ENCODE peak calls at places on chromosomes 11 and 22, in ten cellular contexts. One of them, this sample, is unnamed. For H3K4me1, the result is how much of the 10 kb centered on the place peaks cover.

GRCh38 chr11:125872138-125872491 is 15.4 kb upstream of the HYLS1 start:
- DNase-seq in DND-41: no peak
- DNase-seq in hepatocyte: peak
- DNase-seq in adrenal gland: no peak
- DNase-seq in mammary epithelial cell: peak
- DNase-seq in H1: no peak
- DNase-seq in colonic mucosa: no peak
- DNase-seq in GM23248: no peak
- DNase-seq in fibroblast of lung: no peak
- DNase-seq in esophagus squamous epithelium: no peak
- DNase-seq in this sample: no peak

GRCh38 chr11:115699326-115699725 is 195.1 kb upstream of the CADM1 start:
- DNase-seq in DND-41: no peak
- DNase-seq in hepatocyte: no peak
- DNase-seq in adrenal gland: no peak
- DNase-seq in mammary epithelial cell: no peak
- DNase-seq in H1: no peak
- DNase-seq in colonic mucosa: no peak
- DNase-seq in GM23248: no peak
- DNase-seq in fibroblast of lung: no peak
- DNase-seq in esophagus squamous epithelium: no peak
- DNase-seq in this sample: no peak

GRCh38 chr11:17294033-17294432 is 17.5 kb downstream of the NUCB2 start:
- DNase-seq in DND-41: no peak
- DNase-seq in hepatocyte: no peak
- DNase-seq in adrenal gland: no peak
- DNase-seq in mammary epithelial cell: no peak
- DNase-seq in H1: no peak
- DNase-seq in colonic mucosa: no peak
- DNase-seq in GM23248: no peak
- DNase-seq in fibroblast of lung: no peak
- DNase-seq in esophagus squamous epithelium: no peak
- DNase-seq in this sample: no peak

GRCh38 chr22:37571258-37571991 is 8.5 kb downstream of the LGALS2 start:
- DNase-seq in DND-41: no peak
- DNase-seq in hepatocyte: peak
- DNase-seq in adrenal gland: peak
- DNase-seq in mammary epithelial cell: peak
- DNase-seq in H1: no peak
- DNase-seq in colonic mucosa: no peak
- DNase-seq in GM23248: no peak
- DNase-seq in fibroblast of lung: peak
- DNase-seq in esophagus squamous epithelium: no peak
- DNase-seq in this sample: no peak

GRCh38 chr11:32081129-32081641 is 9.7 kb upstream of the RCN1 start:
- DNase-seq in DND-41: no peak
- DNase-seq in hepatocyte: peak
- DNase-seq in adrenal gland: no peak
- DNase-seq in mammary epithelial cell: peak
- DNase-seq in H1: no peak
- DNase-seq in colonic mucosa: no peak
- DNase-seq in GM23248: peak
- DNase-seq in fibroblast of lung: peak
- DNase-seq in esophagus squamous epithelium: no peak
- DNase-seq in this sample: no peak

GRCh38 chr11:120226242-120226641 is 13.7 kb upstream of the POU2F3 start:
- DNase-seq in DND-41: no peak
- DNase-seq in hepatocyte: no peak
- DNase-seq in adrenal gland: no peak
- DNase-seq in mammary epithelial cell: no peak
- DNase-seq in H1: no peak
- DNase-seq in colonic mucosa: no peak
- DNase-seq in GM23248: no peak
- DNase-seq in fibroblast of lung: no peak
- DNase-seq in esophagus squamous epithelium: no peak
- DNase-seq in this sample: no peak

GRCh38 chr11:120392299-120392698 is 56.1 kb downstream of the ARHGEF12 start:
- DNase-seq in DND-41: no peak
- DNase-seq in hepatocyte: no peak
- DNase-seq in adrenal gland: no peak
- DNase-seq in mammary epithelial cell: no peak
- DNase-seq in H1: no peak
- DNase-seq in colonic mucosa: no peak
- DNase-seq in GM23248: no peak
- DNase-seq in fibroblast of lung: peak
- DNase-seq in esophagus squamous epithelium: no peak
- DNase-seq in this sample: no peak

GRCh38 chr22:41674941-41675340 is 13.7 kb downstream of the SNU13 start:
- DNase-seq in DND-41: no peak
- DNase-seq in hepatocyte: no peak
- DNase-seq in adrenal gland: no peak
- DNase-seq in mammary epithelial cell: no peak
- DNase-seq in H1: no peak
- DNase-seq in colonic mucosa: no peak
- DNase-seq in GM23248: no peak
- DNase-seq in fibroblast of lung: no peak
- DNase-seq in esophagus squamous epithelium: no peak
- DNase-seq in this sample: no peak

GRCh38 chr11:13135385-13136271 is 126.5 kb downstream of the RASSF10 start:
- DNase-seq in DND-41: no peak
- DNase-seq in hepatocyte: no peak
- DNase-seq in adrenal gland: no peak
- DNase-seq in mammary epithelial cell: peak
- DNase-seq in H1: no peak
- DNase-seq in colonic mucosa: no peak
- DNase-seq in GM23248: peak
- DNase-seq in fibroblast of lung: peak
- DNase-seq in esophagus squamous epithelium: no peak
- DNase-seq in this sample: peak

GRCh38 chr11:3994030-3994640 is 100.5 kb upstream of the RRM1 start:
- DNase-seq in DND-41: no peak
- DNase-seq in hepatocyte: no peak
- DNase-seq in adrenal gland: no peak
- DNase-seq in mammary epithelial cell: peak
- DNase-seq in H1: no peak
- DNase-seq in colonic mucosa: no peak
- DNase-seq in GM23248: peak
- DNase-seq in fibroblast of lung: peak
- DNase-seq in esophagus squamous epithelium: no peak
- DNase-seq in this sample: no peak

DNA sequence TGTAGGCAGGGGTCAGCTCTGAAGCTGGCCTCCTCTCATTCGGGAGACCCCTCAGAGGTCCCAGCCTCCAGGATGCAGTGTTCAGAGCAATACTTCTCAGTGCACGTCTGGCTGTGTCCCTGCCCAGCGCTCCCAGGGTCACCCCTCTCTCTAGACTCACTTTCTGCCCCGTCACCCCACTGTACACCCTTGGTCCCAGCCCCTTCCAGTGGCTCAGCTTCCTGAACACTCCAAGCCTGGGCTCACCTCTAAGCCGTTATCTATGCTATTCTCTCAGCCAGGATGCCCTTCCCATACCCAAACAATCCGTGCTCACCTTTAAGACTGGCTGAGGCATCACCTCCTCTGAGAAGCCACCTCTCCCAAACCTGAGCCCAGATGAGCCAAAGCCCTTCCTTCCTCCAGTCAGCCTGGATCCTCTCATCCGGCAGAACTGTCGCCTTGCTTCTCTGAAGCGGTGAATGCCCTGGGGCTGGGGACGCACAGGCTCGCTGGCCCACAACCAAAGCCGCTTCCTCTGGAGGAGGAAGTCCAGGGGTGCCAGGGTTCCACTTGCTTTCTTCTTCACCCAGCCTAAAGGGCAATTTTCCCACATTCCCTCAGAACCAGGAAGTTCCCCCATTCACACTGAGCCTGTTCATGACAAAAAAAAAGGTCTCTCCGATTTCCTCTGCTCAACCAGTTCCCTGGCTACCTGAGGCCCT is 13.7 kb upstream of the CDKN1C start:
- DNase-seq in DND-41: no peak
- DNase-seq in hepatocyte: no peak
- DNase-seq in adrenal gland: no peak
- DNase-seq in mammary epithelial cell: no peak
- DNase-seq in H1: no peak
- DNase-seq in colonic mucosa: no peak
- DNase-seq in GM23248: no peak
- DNase-seq in fibroblast of lung: no peak
- DNase-seq in esophagus squamous epithelium: no peak
- DNase-seq in this sample: no peak
- H3K4me1 ChIP-seq in DND-41: under half
- H3K4me1 ChIP-seq in hepatocyte: under half
- H3K4me1 ChIP-seq in adrenal gland: under half
- H3K4me1 ChIP-seq in mammary epithelial cell: under half
- H3K4me1 ChIP-seq in H1: under half
- H3K4me1 ChIP-seq in colonic mucosa: under half
- H3K4me1 ChIP-seq in GM23248: under half
- H3K4me1 ChIP-seq in fibroblast of lung: under half
- H3K4me1 ChIP-seq in esophagus squamous epithelium: half or more
- H3K4me1 ChIP-seq in this sample: under half

GRCh38 chr11:1326435-1327063 is 17.1 kb upstream of the TOLLIP start:
- DNase-seq in DND-41: no peak
- DNase-seq in hepatocyte: no peak
- DNase-seq in adrenal gland: peak
- DNase-seq in mammary epithelial cell: no peak
- DNase-seq in H1: no peak
- DNase-seq in colonic mucosa: no peak
- DNase-seq in GM23248: peak
- DNase-seq in fibroblast of lung: no peak
- DNase-seq in esophagus squamous epithelium: no peak
- DNase-seq in this sample: no peak

GRCh38 chr11:1330473-1330872 is 21.0 kb upstream of the TOLLIP start:
- DNase-seq in DND-41: no peak
- DNase-seq in hepatocyte: no peak
- DNase-seq in adrenal gland: peak
- DNase-seq in mammary epithelial cell: no peak
- DNase-seq in H1: no peak
- DNase-seq in colonic mucosa: no peak
- DNase-seq in GM23248: no peak
- DNase-seq in fibroblast of lung: no peak
- DNase-seq in esophagus squamous epithelium: no peak
- DNase-seq in this sample: no peak

GRCh38 chr11:1323779-1324178 is 14.3 kb upstream of the TOLLIP start:
- DNase-seq in DND-41: no peak
- DNase-seq in hepatocyte: no peak
- DNase-seq in adrenal gland: no peak
- DNase-seq in mammary epithelial cell: no peak
- DNase-seq in H1: no peak
- DNase-seq in colonic mucosa: no peak
- DNase-seq in GM23248: no peak
- DNase-seq in fibroblast of lung: no peak
- DNase-seq in esophagus squamous epithelium: no peak
- DNase-seq in this sample: no peak

GRCh38 chr11:1327064-1327460 is 17.6 kb upstream of the TOLLIP start:
- DNase-seq in DND-41: no peak
- DNase-seq in hepatocyte: no peak
- DNase-seq in adrenal gland: peak
- DNase-seq in mammary epithelial cell: no peak
- DNase-seq in H1: no peak
- DNase-seq in colonic mucosa: no peak
- DNase-seq in GM23248: no peak
- DNase-seq in fibroblast of lung: no peak
- DNase-seq in esophagus squamous epithelium: no peak
- DNase-seq in this sample: no peak
- H3K4me3 ChIP-seq in DND-41: no peak
- H3K4me3 ChIP-seq in hepatocyte: no peak
- H3K4me3 ChIP-seq in adrenal gland: no peak
- H3K4me3 ChIP-seq in mammary epithelial cell: no peak
- H3K4me3 ChIP-seq in H1: no peak
- H3K4me3 ChIP-seq in colonic mucosa: no peak
- H3K4me3 ChIP-seq in GM23248: no peak
- H3K4me3 ChIP-seq in fibroblast of lung: no peak
- H3K4me3 ChIP-seq in esophagus squamous epithelium: no peak
- H3K4me3 ChIP-seq in this sample: no peak

DNA sequence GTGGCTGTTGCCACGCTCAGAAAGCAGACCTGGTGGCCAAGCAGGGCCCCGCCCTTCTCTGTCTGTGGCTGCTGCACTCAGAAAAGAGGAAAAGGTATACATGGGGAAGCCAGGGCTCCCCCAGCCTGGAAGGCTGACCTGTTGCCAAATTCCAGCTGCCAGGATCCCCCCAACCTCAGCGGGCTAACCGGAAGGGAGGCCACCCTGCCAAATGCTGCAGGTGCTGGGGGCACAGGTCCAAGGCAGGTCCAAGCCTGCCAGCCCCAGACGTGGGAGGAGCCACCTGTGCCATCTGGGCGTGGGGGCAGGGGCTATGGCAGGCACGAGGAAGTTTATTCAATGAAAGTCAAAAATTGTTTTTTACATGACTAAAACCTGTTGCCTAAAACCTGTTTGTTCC is 2.6 kb downstream of the NPTXR start:
- DNase-seq in DND-41: no peak
- DNase-seq in hepatocyte: no peak
- DNase-seq in adrenal gland: no peak
- DNase-seq in mammary epithelial cell: no peak
- DNase-seq in H1: no peak
- DNase-seq in colonic mucosa: no peak
- DNase-seq in GM23248: no peak
- DNase-seq in fibroblast of lung: no peak
- DNase-seq in esophagus squamous epithelium: no peak
- DNase-seq in this sample: no peak
- H3K4me1 ChIP-seq in DND-41: under half
- H3K4me1 ChIP-seq in hepatocyte: under half
- H3K4me1 ChIP-seq in adrenal gland: under half
- H3K4me1 ChIP-seq in mammary epithelial cell: under half
- H3K4me1 ChIP-seq in H1: under half
- H3K4me1 ChIP-seq in colonic mucosa: under half
- H3K4me1 ChIP-seq in GM23248: under half
- H3K4me1 ChIP-seq in fibroblast of lung: under half
- H3K4me1 ChIP-seq in esophagus squamous epithelium: under half
- H3K4me1 ChIP-seq in this sample: under half

GRCh38 chr11:114081641-114082414 is 22.3 kb downstream of the ZBTB16 start:
- DNase-seq in DND-41: no peak
- DNase-seq in hepatocyte: peak
- DNase-seq in adrenal gland: no peak
- DNase-seq in mammary epithelial cell: no peak
- DNase-seq in H1: no peak
- DNase-seq in colonic mucosa: no peak
- DNase-seq in GM23248: peak
- DNase-seq in fibroblast of lung: peak
- DNase-seq in esophagus squamous epithelium: no peak
- DNase-seq in this sample: peak

GRCh38 chr11:114084414-114084813 is 24.9 kb downstream of the ZBTB16 start:
- DNase-seq in DND-41: no peak
- DNase-seq in hepatocyte: no peak
- DNase-seq in adrenal gland: no peak
- DNase-seq in mammary epithelial cell: no peak
- DNase-seq in H1: no peak
- DNase-seq in colonic mucosa: no peak
- DNase-seq in GM23248: no peak
- DNase-seq in fibroblast of lung: no peak
- DNase-seq in esophagus squamous epithelium: no peak
- DNase-seq in this sample: no peak

GRCh38 chr11:114082767-114083181 is 23.3 kb downstream of the ZBTB16 start:
- DNase-seq in DND-41: no peak
- DNase-seq in hepatocyte: no peak
- DNase-seq in adrenal gland: no peak
- DNase-seq in mammary epithelial cell: no peak
- DNase-seq in H1: no peak
- DNase-seq in colonic mucosa: no peak
- DNase-seq in GM23248: no peak
- DNase-seq in fibroblast of lung: no peak
- DNase-seq in esophagus squamous epithelium: no peak
- DNase-seq in this sample: no peak

GRCh38 chr11:114082415-114082748 is 22.9 kb downstream of the ZBTB16 start:
- DNase-seq in DND-41: no peak
- DNase-seq in hepatocyte: peak
- DNase-seq in adrenal gland: no peak
- DNase-seq in mammary epithelial cell: no peak
- DNase-seq in H1: no peak
- DNase-seq in colonic mucosa: peak
- DNase-seq in GM23248: peak
- DNase-seq in fibroblast of lung: no peak
- DNase-seq in esophagus squamous epithelium: no peak
- DNase-seq in this sample: peak

GRCh38 chr11:114083256-114084252 is 24.0 kb downstream of the ZBTB16 start:
- DNase-seq in DND-41: no peak
- DNase-seq in hepatocyte: no peak
- DNase-seq in adrenal gland: no peak
- DNase-seq in mammary epithelial cell: no peak
- DNase-seq in H1: no peak
- DNase-seq in colonic mucosa: no peak
- DNase-seq in GM23248: no peak
- DNase-seq in fibroblast of lung: no peak
- DNase-seq in esophagus squamous epithelium: no peak
- DNase-seq in this sample: no peak
- H3K4me3 ChIP-seq in DND-41: no peak
- H3K4me3 ChIP-seq in hepatocyte: no peak
- H3K4me3 ChIP-seq in adrenal gland: no peak
- H3K4me3 ChIP-seq in mammary epithelial cell: no peak
- H3K4me3 ChIP-seq in H1: no peak
- H3K4me3 ChIP-seq in colonic mucosa: no peak
- H3K4me3 ChIP-seq in GM23248: no peak
- H3K4me3 ChIP-seq in fibroblast of lung: no peak
- H3K4me3 ChIP-seq in esophagus squamous epithelium: no peak
- H3K4me3 ChIP-seq in this sample: no peak